ENCODE peak calls at places on chromosomes 6 and 20, in eight cellular contexts. P is fibroblast of pulmonary artery, W is A549, A is thyroid gland, L is pancreas, B is cardiac muscle cell, O is fibroblast of the aortic adventitia, D is LNCaP clone FGC. N is an unnamed sample.

GRCh38 chr6:54617730-54618129 is 228.8 kb upstream of the FAM83B start:
- DNase-seq in P (peak; percentile 80), W (no peak), A (no peak), L (no peak), B (no peak), O (peak; percentile 83), D (no peak), N (peak; percentile 86)

GRCh38 chr20:25399038-25399430 is 8.4 kb upstream of the ABHD12 start:
- DNase-seq in P (peak; percentile 87), W (peak; percentile 77), A (peak; percentile 41), L (peak; percentile 63), B (peak; percentile 76), O (peak; percentile 90), D (no peak), N (peak; percentile 43)

GRCh38 chr20:45782890-45783289 is 8.8 kb downstream of the WFDC3 start:
- DNase-seq in P (no peak), W (no peak), A (no peak), L (no peak), B (no peak), O (no peak), D (no peak), N (no peak)

GRCh38 chr6:36523936-36524499 is 23.3 kb downstream of the STK38 start:
- DNase-seq in P (no peak), W (no peak), A (no peak), L (no peak), B (no peak), O (no peak), D (no peak), N (no peak)

GRCh38 chr6:119587537-119587936 is 238.0 kb upstream of the MAN1A1 start:
- DNase-seq in P (no peak), W (no peak), A (no peak), L (peak; percentile 39), B (no peak), O (peak; percentile 24), D (no peak), N (no peak)

GRCh38 chr6:143205983-143206382 is 145.3 kb downstream of the AIG1 start:
- DNase-seq in P (peak; percentile 20), W (no peak), A (no peak), L (no peak), B (no peak), O (peak; percentile 60), D (no peak), N (no peak)

GRCh38 chr6:19852090-19852457 is 14.9 kb downstream of the ID4 start:
- DNase-seq in P (no peak), W (no peak), A (no peak), L (no peak), B (no peak), O (no peak), D (no peak), N (no peak)

GRCh38 chr20:33719277-33719988 is 677 bp downstream of the PXMP4 start:
- DNase-seq in P (no peak), W (no peak), A (no peak), L (peak; percentile 21), B (no peak), O (peak; percentile 4), D (no peak), N (no peak)

GRCh38 chr6:31729515-31729978 is 448 bp upstream of the DDAH2 start:
- DNase-seq in P (peak; percentile 89), W (peak; percentile 80), A (peak; percentile 95), L (peak; percentile 82), B (peak; percentile 93), O (peak; percentile 93), D (peak; percentile 58), N (no peak)

GRCh38 chr20:31607640-31608255 is 2.7 kb downstream of the ID1 start:
- DNase-seq in P (peak; percentile 65), W (peak; percentile 42), A (no peak), L (no peak), B (no peak), O (peak; percentile 39), D (no peak), N (no peak)

GRCh38 chr20:49259799-49260198 is 18.1 kb downstream of the ZNFX1 start:
- DNase-seq in P (no peak), W (no peak), A (no peak), L (no peak), B (no peak), O (no peak), D (no peak), N (no peak)

GRCh38 chr6:113351183-113351834 is 505.8 kb upstream of the MARCKS start:
- DNase-seq in P (peak; percentile 52), W (no peak), A (no peak), L (no peak), B (no peak), O (peak; percentile 88), D (no peak), N (no peak)

GRCh38 chr20:52096117-52096516 is 95.5 kb downstream of the ZFP64 start:
- DNase-seq in P (no peak), W (no peak), A (no peak), L (no peak), B (no peak), O (no peak), D (no peak), N (no peak)

GRCh38 chr6:1348675-1349074 is 36.8 kb downstream of the FOXQ1 start:
- DNase-seq in P (peak; percentile 86), W (no peak), A (peak; percentile 84), L (no peak), B (peak; percentile 20), O (peak; percentile 97), D (no peak), N (no peak)

GRCh38 chr20:50717974-50718761 is 13.2 kb upstream of the PARD6B start:
- DNase-seq in P (no peak), W (no peak), A (no peak), L (no peak), B (no peak), O (no peak), D (no peak), N (no peak)

DNA sequence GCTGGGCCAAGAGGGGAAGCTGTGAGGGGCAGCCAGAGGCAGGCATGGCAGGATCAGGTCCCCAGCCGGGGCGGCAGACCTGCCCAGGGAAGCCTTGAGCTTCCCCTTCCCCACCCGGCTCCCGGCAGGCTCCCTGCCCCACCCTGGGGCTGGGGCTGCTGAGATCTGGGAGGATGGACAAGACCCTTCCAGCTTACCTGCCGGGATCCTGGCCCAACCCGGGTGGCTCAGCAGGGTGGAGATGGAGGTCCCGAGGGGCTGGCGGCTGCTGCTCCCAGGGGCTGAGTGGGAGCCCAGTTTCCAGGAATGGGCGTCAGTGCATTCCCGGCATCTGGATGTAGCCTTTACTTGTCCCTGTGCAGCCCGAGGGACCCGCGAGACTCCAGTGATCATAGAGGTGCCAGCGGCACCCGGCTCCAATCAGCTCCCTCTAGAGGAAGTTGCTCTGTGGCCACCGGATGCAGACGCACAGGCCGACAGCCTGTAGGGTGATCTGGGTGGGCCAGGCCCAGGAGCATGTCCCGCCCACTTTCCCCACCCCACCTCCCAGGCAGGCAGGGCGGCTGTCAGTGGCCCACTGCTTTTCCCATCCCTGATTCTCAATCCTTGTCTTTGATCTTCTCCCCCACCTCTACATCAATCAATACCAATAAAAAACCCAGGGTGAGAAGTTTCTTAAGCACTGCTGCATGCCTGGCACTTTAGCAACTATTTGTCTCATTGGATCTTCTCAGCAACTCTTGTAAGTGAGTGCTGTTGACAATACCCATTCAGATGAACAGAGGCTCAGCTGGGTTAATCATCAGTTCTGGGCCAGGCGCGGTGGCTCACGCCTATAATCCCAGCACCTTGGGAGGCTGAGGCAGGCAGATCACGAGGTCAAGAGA is at the start of gene BAK1:
- DNase-seq in P (peak; percentile 88), W (peak; percentile 93), A (peak; percentile 94), L (peak; percentile 85), B (peak; percentile 94), O (peak; percentile 85), D (no peak), N (peak; percentile 72)
- TF ChIP-seq CTCF in P (peak; percentile 51), W (peak; percentile 31), A (no peak), L (peak; percentile 23), B (peak; percentile 58), O (peak; percentile 60), D (peak; percentile 55), N (peak; percentile 57)

DNA sequence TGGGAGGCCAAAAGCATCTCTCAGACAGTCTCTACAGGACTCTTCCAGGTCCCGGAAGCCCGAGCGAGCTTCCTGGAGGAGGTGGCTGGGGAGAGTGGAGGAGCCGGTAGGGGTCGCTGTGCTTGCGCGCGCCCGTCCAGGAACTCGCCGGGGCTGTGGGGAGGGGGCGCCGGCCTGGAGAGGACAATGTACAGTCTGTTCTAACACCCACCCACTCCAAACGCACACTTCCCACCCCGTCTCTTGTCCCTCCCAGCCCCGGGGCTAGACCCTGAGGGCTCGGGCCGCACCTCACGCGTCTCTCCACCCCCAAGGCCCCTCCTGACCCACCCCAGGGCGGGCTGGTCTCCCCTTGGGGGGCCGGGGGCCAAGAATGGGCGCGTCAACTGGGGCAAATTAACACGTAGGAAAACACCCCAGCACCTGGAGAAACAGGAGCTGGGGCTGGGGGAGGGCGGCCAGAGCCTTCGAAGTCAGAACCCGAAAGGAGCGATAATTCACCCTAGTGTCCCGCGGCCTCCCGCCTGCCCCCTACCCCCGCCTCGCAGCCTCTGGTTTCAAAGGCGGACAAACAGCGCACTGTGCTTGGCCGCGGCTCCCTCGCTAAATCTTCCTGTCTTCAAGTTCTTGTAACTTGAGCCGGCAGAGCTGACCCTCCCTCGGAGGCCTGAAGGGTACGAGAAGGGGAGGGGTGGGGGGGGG is 103.2 kb upstream of the FOXP4 start:
- DNase-seq in P (peak; percentile 48), W (no peak), A (peak; percentile 72), L (peak; percentile 23), B (peak; percentile 92), O (no peak), D (no peak), N (no peak)
- H3K4me3 ChIP-seq in P (no peak overlapping the region), W (no peak overlapping the region), A (no peak overlapping the region), L (peak overlapping the region; percentile 30), B (peak overlapping the region; percentile 17), O (no peak overlapping the region), D (no peak overlapping the region), N (no peak overlapping the region)

GRCh38 chr20:15867899-15868298 is 705.3 kb downstream of the KIF16B start:
- DNase-seq in P (no peak), W (no peak), A (no peak), L (no peak), B (no peak), O (no peak), D (no peak), N (no peak)
- TF ChIP-seq CTCF in P (no peak), W (no peak), A (no peak), L (no peak), B (no peak), O (no peak), D (peak; percentile 38), N (no peak)

GRCh38 chr6:158789115-158789917 is 29.9 kb downstream of the EZR start:
- DNase-seq in P (no peak), W (no peak), A (peak; percentile 67), L (no peak), B (no peak), O (no peak), D (no peak), N (no peak)
- H3K4me3 ChIP-seq in P (no peak overlapping the region), W (no peak overlapping the region), A (no peak overlapping the region), L (no peak overlapping the region), B (no peak overlapping the region), O (no peak overlapping the region), D (no peak overlapping the region), N (no peak overlapping the region)